ENCODE peak calls at places on chromosomes 6 and 20, in four cellular contexts. One of them, this sample, is unnamed.

GRCh38 chr20:46284028-46284427 is 24.3 kb downstream of the CDH22 start:
- DNase-seq in CD8-positive, alpha-beta memory T cell: no peak
- DNase-seq in CD4-positive, alpha-beta memory T cell: no peak
- DNase-seq in germinal center: no peak
- DNase-seq in this sample: no peak

GRCh38 chr6:63317641-63318040 is 2.1 kb downstream of the LGSN start:
- DNase-seq in CD8-positive, alpha-beta memory T cell: no peak
- DNase-seq in CD4-positive, alpha-beta memory T cell: no peak
- DNase-seq in germinal center: no peak
- DNase-seq in this sample: no peak

GRCh38 chr6:27303613-27304272 is 8.3 kb downstream of the POM121L2 start:
- DNase-seq in CD8-positive, alpha-beta memory T cell: no peak
- DNase-seq in CD4-positive, alpha-beta memory T cell: no peak
- DNase-seq in germinal center: no peak
- DNase-seq in this sample: no peak

GRCh38 chr6:128367437-128367836 is 153.0 kb downstream of the PTPRK start:
- DNase-seq in CD8-positive, alpha-beta memory T cell: no peak
- DNase-seq in CD4-positive, alpha-beta memory T cell: no peak
- DNase-seq in germinal center: no peak
- DNase-seq in this sample: no peak

GRCh38 chr6:1082040-1082935 is 229.6 kb upstream of the FOXQ1 start:
- DNase-seq in CD8-positive, alpha-beta memory T cell: no peak
- DNase-seq in CD4-positive, alpha-beta memory T cell: no peak
- DNase-seq in germinal center: no peak
- DNase-seq in this sample: no peak

GRCh38 chr6:108559884-108560462 is 744 bp upstream of the FOXO3 start:
- DNase-seq in CD8-positive, alpha-beta memory T cell: no peak
- DNase-seq in CD4-positive, alpha-beta memory T cell: no peak
- DNase-seq in germinal center: no peak
- DNase-seq in this sample: no peak

GRCh38 chr6:7313505-7314165 is 636 bp upstream of the SSR1 start:
- DNase-seq in CD8-positive, alpha-beta memory T cell: no peak
- DNase-seq in CD4-positive, alpha-beta memory T cell: no peak
- DNase-seq in germinal center: no peak
- DNase-seq in this sample: no peak

GRCh38 chr6:43921548-43922422 is 151.8 kb downstream of the VEGFA start:
- DNase-seq in CD8-positive, alpha-beta memory T cell: no peak
- DNase-seq in CD4-positive, alpha-beta memory T cell: no peak
- DNase-seq in germinal center: no peak
- DNase-seq in this sample: no peak

GRCh38 chr6:30740540-30740870 is 2.0 kb downstream of the FLOT1 start:
- DNase-seq in CD8-positive, alpha-beta memory T cell: no peak
- DNase-seq in CD4-positive, alpha-beta memory T cell: no peak
- DNase-seq in germinal center: no peak
- DNase-seq in this sample: no peak

GRCh38 chr20:37364013-37364926 is 18.3 kb downstream of the SRC start:
- DNase-seq in CD8-positive, alpha-beta memory T cell: no peak
- DNase-seq in CD4-positive, alpha-beta memory T cell: no peak
- DNase-seq in germinal center: no peak
- DNase-seq in this sample: no peak

GRCh38 chr6:40315055-40315454 is 272.1 kb downstream of the LRFN2 start:
- DNase-seq in CD8-positive, alpha-beta memory T cell: no peak
- DNase-seq in CD4-positive, alpha-beta memory T cell: no peak
- DNase-seq in germinal center: no peak
- DNase-seq in this sample: no peak

GRCh38 chr6:40671338-40672050 is 84.3 kb upstream of the LRFN2 start:
- DNase-seq in CD8-positive, alpha-beta memory T cell: no peak
- DNase-seq in CD4-positive, alpha-beta memory T cell: no peak
- DNase-seq in germinal center: no peak
- DNase-seq in this sample: no peak

GRCh38 chr6:5398530-5398929 is 137.2 kb downstream of the FARS2 start:
- DNase-seq in CD8-positive, alpha-beta memory T cell: peak; percentile 20
- DNase-seq in CD4-positive, alpha-beta memory T cell: no peak
- DNase-seq in germinal center: peak; percentile 39
- DNase-seq in this sample: peak; percentile 26

GRCh38 chr20:19901226-19901625 is 115.9 kb upstream of the NAA20 start:
- DNase-seq in CD8-positive, alpha-beta memory T cell: no peak
- DNase-seq in CD4-positive, alpha-beta memory T cell: no peak
- DNase-seq in germinal center: no peak
- DNase-seq in this sample: no peak

GRCh38 chr6:168148231-168148849 is 69.3 kb upstream of the FRMD1 start:
- DNase-seq in CD8-positive, alpha-beta memory T cell: no peak
- DNase-seq in CD4-positive, alpha-beta memory T cell: no peak
- DNase-seq in germinal center: no peak
- DNase-seq in this sample: no peak

GRCh38 chr6:30399390-30400058 is 54.6 kb downstream of the RPP21 start:
- DNase-seq in CD8-positive, alpha-beta memory T cell: no peak
- DNase-seq in CD4-positive, alpha-beta memory T cell: no peak
- DNase-seq in germinal center: no peak
- DNase-seq in this sample: no peak

GRCh38 chr6:131023834-131024504 is 39.1 kb downstream of the EPB41L2 start:
- DNase-seq in CD8-positive, alpha-beta memory T cell: no peak
- DNase-seq in CD4-positive, alpha-beta memory T cell: no peak
- DNase-seq in germinal center: no peak
- DNase-seq in this sample: no peak

GRCh38 chr6:148335582-148335981 is 7.1 kb upstream of the SASH1 start:
- DNase-seq in CD8-positive, alpha-beta memory T cell: no peak
- DNase-seq in CD4-positive, alpha-beta memory T cell: no peak
- DNase-seq in germinal center: no peak
- DNase-seq in this sample: no peak